ENCODE peak calls at places on chromosomes 7 and 10, in nine cellular contexts. O is naive thymus-derived CD8-positive, alpha-beta T cell; R is omental fat pad; E is body of pancreas; B is sciatic nerve; D is upper lobe of right lung; S is activated T-cell treated with anti-CD3 and anti-CD28 coated beads, Interleukin-2, amount 50 U/mL, for 4 hours; V is activated CD8-positive, alpha-beta T cell treated with anti-CD3 and anti-CD28 coated beads, Interleukin-2, amount 10 ng/mL, durations not matched to agents 7 days and 5 days; N is T-cell. H is an unnamed sample.

GRCh38 chr10:120732643-120733313 is 118.4 kb upstream of the WDR11 start:
- ATAC-seq in E (no peak), V (no peak), N (no peak), R (no peak), S (no peak), D (no peak), B (no peak), O (no peak), H (no peak)

GRCh38 chr10:7484456-7485266 is 73.8 kb upstream of the SFMBT2 start:
- ATAC-seq in E (no peak), B (no peak), S (peak), O (peak), V (peak), N (peak), D (peak), R (no peak), H (no peak)

GRCh38 chr7:35714862-35715261 is 19.9 kb upstream of the HERPUD2 start:
- ATAC-seq in D (no peak), V (no peak), N (no peak), O (no peak), B (no peak), R (no peak), E (no peak), S (no peak), H (no peak)

GRCh38 chr10:21702633-21703111 is 168.6 kb downstream of the MLLT10 start:
- ATAC-seq in O (peak), R (no peak), N (peak), S (no peak), V (peak), B (no peak), D (no peak), E (no peak), H (no peak)

GRCh38 chr10:109968954-109969644 is 38.7 kb upstream of the ADD3 start:
- ATAC-seq in O (no peak), B (no peak), D (no peak), N (no peak), S (no peak), R (no peak), E (peak), V (no peak), H (no peak)

GRCh38 chr7:74197449-74198108 is 12.2 kb upstream of the LAT2 start:
- ATAC-seq in S (no peak), N (no peak), O (no peak), B (no peak), R (peak), V (no peak), D (no peak), E (no peak), H (no peak)

GRCh38 chr10:91768123-91768522 is 30.1 kb upstream of the TNKS2 start:
- ATAC-seq in B (no peak), E (no peak), V (no peak), R (no peak), O (no peak), D (no peak), S (no peak), N (no peak), H (no peak)

GRCh38 chr10:30537586-30537985 is 92.0 kb downstream of the LYZL2 start:
- ATAC-seq in N (no peak), O (no peak), B (no peak), D (no peak), R (no peak), E (no peak), S (no peak), V (no peak), H (no peak)

GRCh38 chr7:5766321-5766761 is 15.1 kb downstream of the RNF216 start:
- ATAC-seq in B (peak), R (peak), D (no peak), S (no peak), V (no peak), E (no peak), N (no peak), O (no peak), H (peak)

GRCh38 chr7:30430300-30430699 is 48.3 kb downstream of the NOD1 start:
- ATAC-seq in R (no peak), S (no peak), V (no peak), N (no peak), B (no peak), O (no peak), E (no peak), D (peak), H (no peak)

GRCh38 chr7:36005876-36006275 is 147.2 kb upstream of the EEPD1 start:
- ATAC-seq in E (no peak), O (no peak), S (no peak), N (no peak), V (no peak), D (no peak), B (no peak), R (no peak), H (no peak)

GRCh38 chr7:34078864-34079263 is 173.5 kb downstream of the BMPER start:
- ATAC-seq in S (no peak), N (no peak), D (peak), R (no peak), B (no peak), O (no peak), V (no peak), E (no peak), H (no peak)

GRCh38 chr7:33714208-33714607 is 191.1 kb upstream of the BMPER start:
- ATAC-seq in R (no peak), E (no peak), N (no peak), S (no peak), O (no peak), D (no peak), V (no peak), B (no peak), H (no peak)

GRCh38 chr10:7033031-7033430 is 377.8 kb downstream of the SFMBT2 start:
- ATAC-seq in D (no peak), O (no peak), R (no peak), N (no peak), E (no peak), V (peak), B (no peak), S (no peak), H (no peak)

GRCh38 chr10:101165736-101166135 is 34.6 kb downstream of the TLX1 start:
- ATAC-seq in S (no peak), R (no peak), N (no peak), E (no peak), V (no peak), D (no peak), O (no peak), B (no peak), H (no peak)

GRCh38 chr7:101717986-101718746 is 89.1 kb upstream of the MYL10 start:
- ATAC-seq in B (peak), V (no peak), D (peak), O (no peak), E (no peak), R (peak), N (no peak), S (no peak), H (peak)

GRCh38 chr10:70903262-70903921 is 15.0 kb upstream of the PCBD1 start:
- ATAC-seq in V (peak), D (peak), E (peak), N (peak), R (no peak), B (peak), O (no peak), S (no peak), H (peak)

GRCh38 chr7:80608292-80608691 is 30.1 kb upstream of the CD36 start:
- ATAC-seq in R (no peak), V (no peak), B (no peak), N (no peak), E (no peak), O (no peak), D (no peak), S (no peak), H (no peak)

GRCh38 chr7:66514050-66514449 is 114.6 kb upstream of the KCTD7 start:
- ATAC-seq in E (no peak), R (no peak), B (no peak), S (no peak), V (no peak), O (no peak), D (no peak), N (no peak), H (no peak)

GRCh38 chr7:134694767-134695166 is 48.1 kb downstream of the BPGM start:
- ATAC-seq in S (no peak), D (no peak), O (no peak), E (no peak), V (no peak), B (no peak), N (no peak), R (no peak), H (no peak)

GRCh38 chr10:98101366-98101765 is 33.1 kb upstream of the R3HCC1L start:
- ATAC-seq in N (no peak), S (no peak), V (no peak), O (no peak), E (no peak), B (no peak), R (no peak), D (no peak), H (no peak)

GRCh38 chr7:585229-585711 is 65.6 kb upstream of the PDGFA start:
- ATAC-seq in B (no peak), N (no peak), V (peak), R (no peak), S (peak), O (no peak), D (no peak), E (no peak), H (no peak)

GRCh38 chr7:132386249-132386681 is 190.0 kb downstream of the PLXNA4 start:
- ATAC-seq in O (no peak), R (peak), V (no peak), N (no peak), S (no peak), D (peak), B (peak), E (peak), H (peak)

GRCh38 chr10:22554481-22555182 is 159.7 kb downstream of the PIP4K2A start:
- ATAC-seq in O (no peak), V (no peak), R (peak), B (peak), N (no peak), E (peak), S (no peak), D (peak), H (peak)

H was measured in gastroesophageal sphincter.